ENCODE peak calls at places on chromosomes 16 and 17, in eight cellular contexts. M, J, C, G, K, P, S and H are unnamed samples.
A peak's percentile ranks its signal among the peaks of the same experiment; 100 is the strongest.

GRCh38 chr17:56203430-56203829 is 50.2 kb downstream of the ANKFN1 start:
- DNase-seq in M (no peak), J (no peak), C (peak; percentile 49), G (no peak), K (peak; percentile 41), P (peak; percentile 24), S (no peak), H (no peak)

GRCh38 chr17:77493901-77494663 is 353.3 kb downstream of the SEC14L1 start:
- DNase-seq in M (no peak), J (no peak), C (no peak), G (no peak), K (no peak), P (no peak), S (no peak), H (no peak)

GRCh38 chr17:4940625-4941021 is 555 bp downstream of the RNF167 start:
- DNase-seq in M (no peak), J (no peak), C (no peak), G (no peak), K (no peak), P (no peak), S (no peak), H (no peak)

GRCh38 chr17:5706835-5707234 is 122.5 kb upstream of the NLRP1 start:
- DNase-seq in M (peak; percentile 34), J (peak; percentile 29), C (peak; percentile 33), G (no peak), K (peak; percentile 7), P (peak; percentile 26), S (peak; percentile 5), H (peak; percentile 93)

GRCh38 chr16:84003001-84003400 is 35.0 kb downstream of the NECAB2 start:
- DNase-seq in M (no peak), J (no peak), C (no peak), G (no peak), K (no peak), P (no peak), S (no peak), H (no peak)

GRCh38 chr17:74812109-74812864 is 36.1 kb upstream of the NAT9 start:
- DNase-seq in M (peak; percentile 46), J (no peak), C (no peak), G (no peak), K (no peak), P (no peak), S (no peak), H (no peak)

GRCh38 chr17:3879181-3879580 is 13.7 kb downstream of the CAMKK1 start:
- DNase-seq in M (peak; percentile 44), J (no peak), C (no peak), G (no peak), K (peak; percentile 4), P (no peak), S (no peak), H (no peak)

GRCh38 chr16:47278571-47278970 is 134.8 kb upstream of the NETO2 start:
- DNase-seq in M (no peak), J (no peak), C (no peak), G (no peak), K (no peak), P (no peak), S (no peak), H (no peak)

GRCh38 chr16:69476920-69477418 is 52.5 kb downstream of the CYB5B start:
- DNase-seq in M (no peak), J (peak; percentile 77), C (peak; percentile 50), G (peak; percentile 87), K (peak; percentile 86), P (peak; percentile 76), S (peak; percentile 75), H (no peak)

GRCh38 chr17:53012364-53012763 is 810.4 kb upstream of the KIF2B start:
- DNase-seq in M (no peak), J (no peak), C (no peak), G (no peak), K (no peak), P (no peak), S (no peak), H (no peak)

GRCh38 chr17:28807925-28808641 is 34.5 kb downstream of the FAM222B start:
- DNase-seq in M (no peak), J (peak; percentile 66), C (peak; percentile 69), G (peak; percentile 63), K (peak; percentile 45), P (peak; percentile 85), S (peak; percentile 75), H (no peak)

GRCh38 chr17:67558740-67559380 is 158.9 kb upstream of the NOL11 start:
- DNase-seq in M (no peak), J (no peak), C (no peak), G (no peak), K (no peak), P (peak; percentile 25), S (no peak), H (no peak)

GRCh38 chr17:29726721-29727252 is 104.1 kb upstream of the CORO6 start:
- DNase-seq in M (no peak), J (no peak), C (no peak), G (peak; percentile 44), K (peak; percentile 50), P (no peak), S (peak; percentile 72), H (no peak)

GRCh38 chr17:1592751-1593629 is 30.4 kb upstream of the PITPNA start:
- DNase-seq in M (no peak), J (no peak), C (no peak), G (no peak), K (no peak), P (no peak), S (no peak), H (no peak)

GRCh38 chr17:1056761-1057160 is 59.8 kb downstream of the TIMM22 start:
- DNase-seq in M (no peak), J (no peak), C (no peak), G (no peak), K (no peak), P (no peak), S (no peak), H (no peak)